ENCODE peak calls at places on chromosomes 13 and 19, in six cellular contexts. Q, S, B, L, T and E are unnamed samples.

GRCh38 chr13:41942462-41943094 is 18.3 kb downstream of the VWA8 start:
- DNase-seq in Q (no peak), S (no peak), B (no peak), L (no peak), T (no peak), E (no peak)

GRCh38 chr19:34676697-34677385 is at the start of gene SCGB2B2:
- DNase-seq in Q (no peak), S (peak; percentile 93), B (peak; percentile 87), L (no peak), T (no peak), E (no peak)

GRCh38 chr13:109790951-109791605 is 4.7 kb upstream of the IRS2 start:
- DNase-seq in Q (peak; percentile 36), S (peak; percentile 7), B (peak; percentile 27), L (no peak), T (no peak), E (no peak)

GRCh38 chr13:95893861-95894260 is 159.3 kb downstream of the UGGT2 start:
- DNase-seq in Q (no peak), S (no peak), B (no peak), L (no peak), T (no peak), E (no peak)

GRCh38 chr13:42643076-42643475 is 69.1 kb downstream of the TNFSF11 start:
- DNase-seq in Q (no peak), S (no peak), B (no peak), L (no peak), T (no peak), E (no peak)

GRCh38 chr13:99126821-99127220 is 73.8 kb upstream of the UBAC2 start:
- DNase-seq in Q (no peak), S (no peak), B (no peak), L (no peak), T (no peak), E (no peak)

GRCh38 chr19:10001899-10002298 is 8.4 kb downstream of the COL5A3 start:
- DNase-seq in Q (peak; percentile 76), S (no peak), B (no peak), L (no peak), T (no peak), E (peak; percentile 68)

GRCh38 chr19:47779524-47780214 is 1.2 kb downstream of the SELENOW start:
- DNase-seq in Q (peak; percentile 63), S (peak; percentile 66), B (no peak), L (no peak), T (peak; percentile 89), E (peak; percentile 65)

GRCh38 chr19:33813391-33814101 is 16.9 kb downstream of the KCTD15 start:
- DNase-seq in Q (no peak), S (no peak), B (no peak), L (no peak), T (peak; percentile 52), E (no peak)

GRCh38 chr13:39900106-39900750 is 244.8 kb downstream of the COG6 start:
- DNase-seq in Q (no peak), S (no peak), B (no peak), L (no peak), T (no peak), E (no peak)

GRCh38 chr13:21014666-21015170 is 46.7 kb downstream of the LATS2 start:
- DNase-seq in Q (no peak), S (no peak), B (no peak), L (peak; percentile 80), T (no peak), E (no peak)

GRCh38 chr13:42094641-42095040 is 46.2 kb downstream of the DGKH start:
- DNase-seq in Q (no peak), S (no peak), B (no peak), L (no peak), T (no peak), E (no peak)

GRCh38 chr19:8631425-8631819 is 989 bp downstream of the NFILZ start:
- DNase-seq in Q (peak; percentile 29), S (peak; percentile 58), B (no peak), L (no peak), T (peak; percentile 83), E (no peak)